ENCODE peak calls at places on chromosome 18, in nine cellular contexts. S, A, K, O, T, J, W, Y and N are unnamed samples.
A peak's percentile ranks its signal among the peaks of the same experiment; 100 is the strongest.

GRCh38 chr18:59268127-59268721 is 5.0 kb downstream of the RAX start:
- DNase-seq in W (no peak), Y (no peak), O (no peak), A (no peak), K (no peak), T (no peak), J (no peak), S (no peak), N (no peak)

GRCh38 chr18:3547891-3548615 is 98.1 kb downstream of the TGIF1 start:
- DNase-seq in T (no peak), K (no peak), W (no peak), Y (no peak), A (peak; percentile 43), J (no peak), S (no peak), O (no peak), N (no peak)

GRCh38 chr18:67731853-67732252 is 215.3 kb upstream of the DSEL start:
- DNase-seq in W (no peak), S (no peak), T (peak; percentile 1), J (peak; percentile 89), O (peak; percentile 71), Y (no peak), A (peak; percentile 68), K (no peak), N (peak; percentile 7)

GRCh38 chr18:76306685-76307292 is 188.3 kb downstream of the ZNF516 start:
- DNase-seq in O (no peak), T (no peak), Y (no peak), K (no peak), W (peak; percentile 12), J (no peak), A (no peak), S (no peak), N (no peak)

GRCh38 chr18:2909431-2910140 is 62.8 kb downstream of the EMILIN2 start:
- DNase-seq in K (no peak), W (no peak), S (no peak), T (no peak), A (no peak), J (no peak), Y (no peak), O (no peak), N (no peak)

GRCh38 chr18:26865557-26865956 is at the start of gene AQP4:
- DNase-seq in S (peak; percentile 86), O (peak; percentile 0), T (no peak), J (no peak), Y (no peak), K (no peak), W (no peak), A (no peak), N (no peak)

GRCh38 chr18:23534276-23534675 is 31.0 kb downstream of the RMC1 start:
- DNase-seq in A (no peak), K (no peak), T (no peak), Y (no peak), W (no peak), S (no peak), J (no peak), O (no peak), N (no peak)

GRCh38 chr18:64137914-64138313 is 11.0 kb downstream of the LINC00305 start:
- DNase-seq in J (no peak), T (no peak), A (no peak), S (no peak), K (no peak), O (no peak), Y (no peak), W (no peak), N (no peak)

GRCh38 chr18:50507120-50507590 is 52.7 kb upstream of the MAPK4 start:
- DNase-seq in S (peak; percentile 63), Y (no peak), A (peak; percentile 32), T (no peak), K (no peak), J (peak; percentile 38), W (no peak), O (peak; percentile 1), N (no peak)

DNA sequence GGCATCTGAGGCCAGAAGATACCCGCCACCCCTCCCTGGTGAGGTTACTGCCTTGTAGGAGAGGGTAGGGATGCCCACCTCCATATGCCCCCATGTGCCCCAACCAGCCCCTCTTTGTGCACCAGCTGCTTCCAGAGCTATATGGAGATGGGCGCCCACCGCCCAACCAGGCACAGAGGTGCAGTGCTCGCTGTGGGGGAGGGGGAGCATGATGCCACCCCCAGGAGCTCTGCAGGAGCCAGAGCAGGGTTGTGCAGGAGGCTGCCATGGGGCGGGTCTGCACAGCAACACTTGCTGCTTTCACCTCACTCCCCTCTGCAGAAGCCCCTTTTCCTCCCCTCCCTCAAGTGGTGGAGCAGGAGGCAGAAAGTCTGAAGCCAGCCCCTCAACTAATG is 174.6 kb downstream of the SMAD7 start:
- DNase-seq in J (no peak), A (no peak), W (no peak), T (no peak), O (no peak), Y (no peak), K (no peak), S (peak; percentile 39), N (no peak)
- H3K36me3 ChIP-seq in J (peaks cover 15% of the 10 kb centered on the region), A (peaks cover 8% of the 10 kb centered on the region), W (no peaks in the 10 kb centered on the region), T (peaks cover 100% of the 10 kb centered on the region), O (peaks cover 3% of the 10 kb centered on the region), Y (no peaks in the 10 kb centered on the region), K (no peaks in the 10 kb centered on the region), S (no peaks in the 10 kb centered on the region), N (peaks cover 31% of the 10 kb centered on the region)

GRCh38 chr18:12819330-12819729 is 64.7 kb downstream of the PTPN2 start:
- DNase-seq in T (no peak), W (no peak), S (no peak), K (no peak), Y (no peak), J (no peak), A (no peak), O (no peak), N (no peak)

GRCh38 chr18:12823892-12824291 is 60.1 kb downstream of the PTPN2 start:
- DNase-seq in J (no peak), A (peak; percentile 19), K (no peak), W (no peak), Y (no peak), T (no peak), S (no peak), O (no peak), N (no peak)

GRCh38 chr18:12820526-12820925 is 63.5 kb downstream of the PTPN2 start:
- DNase-seq in A (no peak), S (no peak), O (no peak), K (no peak), Y (no peak), T (no peak), W (no peak), J (no peak), N (no peak)

GRCh38 chr18:12821408-12821807 is 62.6 kb downstream of the PTPN2 start:
- DNase-seq in A (no peak), Y (no peak), J (no peak), S (no peak), T (no peak), O (no peak), K (no peak), W (no peak), N (no peak)

DNA sequence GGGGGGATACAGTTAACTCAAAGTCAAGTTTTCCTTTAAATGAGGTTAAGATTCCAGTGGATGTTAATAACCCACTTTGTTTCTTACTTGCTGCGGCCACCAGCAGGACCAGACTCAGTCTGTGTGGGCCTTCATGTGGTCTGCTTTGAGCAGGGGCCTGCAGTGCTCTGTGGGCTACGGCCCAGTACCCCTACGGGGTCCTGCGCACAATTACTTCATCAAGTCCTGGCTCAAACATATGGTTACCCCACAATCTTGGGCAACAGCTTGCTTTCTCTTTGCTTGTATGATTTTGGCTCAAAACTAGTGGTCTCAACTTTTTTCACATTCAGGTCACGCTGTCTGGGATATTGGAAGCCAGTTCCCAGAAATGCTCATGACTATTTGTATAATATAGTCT is 64.2 kb downstream of the PTPN2 start:
- DNase-seq in J (no peak), A (no peak), K (no peak), W (no peak), S (no peak), Y (no peak), T (no peak), O (no peak), N (no peak)
- H3K36me3 ChIP-seq in J (peaks cover 1% of the 10 kb centered on the region), A (peaks cover 10% of the 10 kb centered on the region), K (no peaks in the 10 kb centered on the region), W (peaks cover 15% of the 10 kb centered on the region), S (peaks cover 4% of the 10 kb centered on the region), Y (no peaks in the 10 kb centered on the region), T (peaks cover 40% of the 10 kb centered on the region), O (no peaks in the 10 kb centered on the region), N (peaks cover 3% of the 10 kb centered on the region)

GRCh38 chr18:79906706-79907105 is 44.7 kb downstream of the SLC66A2 start:
- DNase-seq in J (no peak), O (no peak), K (no peak), W (no peak), Y (no peak), A (no peak), S (no peak), T (no peak), N (no peak)

GRCh38 chr18:79905993-79906392 is 45.5 kb downstream of the SLC66A2 start:
- DNase-seq in O (no peak), J (no peak), W (no peak), Y (no peak), S (no peak), T (no peak), K (no peak), A (no peak), N (no peak)

GRCh38 chr18:79904357-79905147 is 46.9 kb downstream of the SLC66A2 start:
- DNase-seq in T (no peak), J (peak; percentile 80), A (no peak), K (no peak), O (no peak), Y (no peak), S (no peak), W (no peak), N (no peak)

GRCh38 chr18:79903787-79904356 is 47.6 kb downstream of the SLC66A2 start:
- DNase-seq in K (no peak), W (no peak), Y (no peak), S (no peak), A (no peak), T (no peak), O (no peak), J (no peak), N (no peak)

DNA sequence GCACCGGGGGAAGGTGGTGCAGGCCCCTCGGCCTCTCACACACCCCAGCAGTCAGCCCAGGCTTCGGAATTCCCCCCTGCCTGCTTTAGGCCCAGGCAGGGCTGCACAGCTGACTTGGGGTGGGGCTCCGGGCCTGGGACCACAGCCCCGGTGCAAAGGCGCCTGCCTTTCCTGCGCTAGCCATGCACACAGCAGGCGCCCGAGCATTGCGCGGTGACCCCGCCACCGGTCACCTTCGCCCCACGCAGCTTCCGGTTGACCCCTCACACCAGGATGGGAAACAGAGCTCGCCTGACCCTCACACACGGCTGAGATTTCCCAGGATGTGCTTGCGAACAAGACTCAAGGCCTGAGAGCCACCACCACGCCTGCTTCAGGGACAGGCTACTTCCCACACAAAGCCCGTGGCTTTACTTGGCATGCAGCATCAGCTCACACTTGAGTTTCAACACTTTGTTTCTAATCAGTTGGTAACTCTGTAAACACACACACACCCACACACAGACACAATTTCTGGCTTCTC is 46.0 kb downstream of the SLC66A2 start:
- DNase-seq in T (no peak), Y (no peak), A (peak; percentile 13), J (peak; percentile 22), S (no peak), K (no peak), O (peak; percentile 48), W (no peak), N (no peak)
- H3K36me3 ChIP-seq in T (peaks cover 19% of the 10 kb centered on the region), Y (peaks cover 7% of the 10 kb centered on the region), A (no peaks in the 10 kb centered on the region), J (peaks cover 4% of the 10 kb centered on the region), S (no peaks in the 10 kb centered on the region), K (no peaks in the 10 kb centered on the region), O (peaks cover 2% of the 10 kb centered on the region), W (peaks cover 13% of the 10 kb centered on the region), N (peaks cover 2% of the 10 kb centered on the region)

DNA sequence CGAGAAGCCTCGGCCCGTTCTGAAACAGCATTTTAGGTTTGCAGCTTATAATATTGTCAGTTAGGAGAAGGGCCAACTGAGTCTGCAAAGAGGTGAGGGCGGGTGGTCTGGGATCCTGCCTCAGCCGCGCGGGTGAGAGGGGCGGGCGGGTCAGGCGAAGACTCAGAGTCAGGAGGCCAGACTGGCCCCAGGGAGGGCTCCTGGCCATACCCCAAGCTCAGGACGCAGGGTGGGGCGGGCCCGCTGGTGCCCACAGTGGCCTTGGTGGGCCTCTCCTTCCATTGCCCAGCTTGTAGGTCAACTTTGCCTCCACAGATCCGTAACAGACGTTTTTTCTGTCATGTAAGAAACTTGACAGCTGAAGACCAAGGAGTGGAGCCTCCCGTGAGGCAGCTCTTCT is 42.9 kb downstream of the NFATC1 start:
- DNase-seq in W (no peak), T (no peak), Y (no peak), S (no peak), O (no peak), K (no peak), A (no peak), J (no peak), N (no peak)
- H3K36me3 ChIP-seq in W (no peaks in the 10 kb centered on the region), T (no peaks in the 10 kb centered on the region), Y (no peaks in the 10 kb centered on the region), S (no peaks in the 10 kb centered on the region), O (no peaks in the 10 kb centered on the region), K (no peaks in the 10 kb centered on the region), A (no peaks in the 10 kb centered on the region), J (no peaks in the 10 kb centered on the region), N (no peaks in the 10 kb centered on the region)